ENCODE peak calls at places on chromosomes 11 and 22, in nine cellular contexts. F, M, P, Y, Z, Q, J, I and O are unnamed samples. For H3K4me1, the result is how much of the 10 kb centered on the place peaks cover.

GRCh38 chr11:111586305-111586915 is 15.8 kb upstream of the SIK2 start:
- DNase-seq in F (peak), M (no peak), P (no peak), Y (no peak), Z (peak), Q (no peak), J (peak), I (peak), O (no peak)

GRCh38 chr22:20018001-20018400 is 1.4 kb upstream of the ARVCF start:
- DNase-seq in F (no peak), M (no peak), P (no peak), Y (no peak), Z (no peak), Q (no peak), J (no peak), I (no peak), O (no peak)

GRCh38 chr11:44506375-44507016 is 59.0 kb upstream of the CD82 start:
- DNase-seq in F (no peak), M (no peak), P (no peak), Y (no peak), Z (no peak), Q (no peak), J (no peak), I (no peak), O (no peak)

GRCh38 chr22:19019029-19019678 is 83.1 kb upstream of the PRODH start:
- DNase-seq in F (no peak), M (no peak), P (no peak), Y (no peak), Z (no peak), Q (no peak), J (no peak), I (no peak), O (no peak)

GRCh38 chr22:22201925-22202343 is 42.7 kb upstream of the VPREB1 start:
- DNase-seq in F (no peak), M (no peak), P (no peak), Y (no peak), Z (peak), Q (no peak), J (no peak), I (no peak), O (no peak)

GRCh38 chr11:45827123-45827522 is 20.2 kb upstream of the CRY2 start:
- DNase-seq in F (no peak), M (no peak), P (no peak), Y (no peak), Z (no peak), Q (no peak), J (no peak), I (no peak), O (no peak)

GRCh38 chr22:16955678-16956210 is 52.3 kb downstream of the GAB4 start:
- DNase-seq in F (peak), M (no peak), P (no peak), Y (no peak), Z (no peak), Q (peak), J (no peak), I (no peak), O (no peak)

GRCh38 chr11:112289588-112290461 is 29.2 kb upstream of the PLET1 start:
- DNase-seq in F (peak), M (peak), P (peak), Y (peak), Z (peak), Q (peak), J (peak), I (peak), O (peak)

GRCh38 chr22:38867496-38868285 is 4.3 kb downstream of the CBX6 start:
- DNase-seq in F (no peak), M (peak), P (peak), Y (peak), Z (no peak), Q (no peak), J (no peak), I (no peak), O (no peak)

GRCh38 chr11:106062592-106062949 is 14.6 kb downstream of the KBTBD3 start:
- DNase-seq in F (no peak), M (no peak), P (no peak), Y (no peak), Z (no peak), Q (no peak), J (no peak), I (no peak), O (no peak)

GRCh38 chr22:25774575-25775026 is 32.6 kb downstream of the MYO18B start:
- DNase-seq in F (no peak), M (no peak), P (no peak), Y (no peak), Z (peak), Q (no peak), J (no peak), I (no peak), O (no peak)

GRCh38 chr22:29309332-29310064 is 3.0 kb downstream of the GAS2L1 start:
- DNase-seq in F (peak), M (peak), P (no peak), Y (peak), Z (no peak), Q (peak), J (peak), I (no peak), O (no peak)

GRCh38 chr11:62004473-62004872 is 37.0 kb upstream of the FTH1 start:
- DNase-seq in F (no peak), M (peak), P (no peak), Y (no peak), Z (no peak), Q (no peak), J (peak), I (no peak), O (peak)

GRCh38 chr11:62547691-62548281 is 1.2 kb upstream of the AHNAK start:
- DNase-seq in F (peak), M (peak), P (no peak), Y (peak), Z (no peak), Q (no peak), J (peak), I (peak), O (no peak)

GRCh38 chr22:50248192-50249084 is 2.6 kb downstream of the HDAC10 start:
- DNase-seq in F (no peak), M (no peak), P (no peak), Y (no peak), Z (no peak), Q (no peak), J (no peak), I (no peak), O (no peak)
- H3K4me1 ChIP-seq in F (half or more), M (half or more), P (under half), Y (under half), Z (half or more), Q (under half), J (under half), I (under half), O (under half)

GRCh38 chr11:1090600-1091331 is 16.1 kb downstream of the MUC2 start:
- DNase-seq in F (no peak), M (no peak), P (no peak), Y (no peak), Z (no peak), Q (no peak), J (no peak), I (no peak), O (no peak)

GRCh38 chr11:1089738-1090599 is 15.3 kb downstream of the MUC2 start:
- DNase-seq in F (no peak), M (no peak), P (no peak), Y (no peak), Z (no peak), Q (no peak), J (no peak), I (no peak), O (no peak)

GRCh38 chr11:1092919-1093318 is 18.2 kb downstream of the MUC2 start:
- DNase-seq in F (no peak), M (no peak), P (no peak), Y (no peak), Z (no peak), Q (no peak), J (no peak), I (no peak), O (no peak)

GRCh38 chr11:1092145-1092670 is 17.5 kb downstream of the MUC2 start:
- DNase-seq in F (no peak), M (no peak), P (no peak), Y (no peak), Z (no peak), Q (no peak), J (no peak), I (no peak), O (no peak)

GRCh38 chr11:1091332-1092083 is 16.8 kb downstream of the MUC2 start:
- DNase-seq in F (no peak), M (no peak), P (no peak), Y (no peak), Z (no peak), Q (no peak), J (no peak), I (no peak), O (no peak)
- TF ChIP-seq CTCF in F (no peak), M (no peak), P (no peak), Y (no peak), Z (no peak), Q (no peak), J (no peak), I (no peak), O (no peak)

GRCh38 chr11:126359431-126360048 is 4.1 kb downstream of the ST3GAL4 start:
- DNase-seq in F (peak), M (peak), P (peak), Y (peak), Z (no peak), Q (peak), J (no peak), I (peak), O (peak)
- H3K4me1 ChIP-seq in F (half or more), M (half or more), P (under half), Y (under half), Z (under half), Q (half or more), J (under half), I (under half), O (half or more)

GRCh38 chr22:42892571-42893316 is 35.7 kb upstream of the ARFGAP3 start:
- DNase-seq in F (no peak), M (no peak), P (no peak), Y (no peak), Z (no peak), Q (no peak), J (no peak), I (peak), O (no peak)

GRCh38 chr22:42891008-42891407 is 33.9 kb upstream of the ARFGAP3 start:
- DNase-seq in F (no peak), M (no peak), P (no peak), Y (no peak), Z (no peak), Q (no peak), J (no peak), I (no peak), O (no peak)

GRCh38 chr22:42893366-42894150 is 36.5 kb upstream of the ARFGAP3 start:
- DNase-seq in F (no peak), M (no peak), P (no peak), Y (no peak), Z (no peak), Q (no peak), J (no peak), I (no peak), O (no peak)

GRCh38 chr22:42892156-42892555 is 35.1 kb upstream of the ARFGAP3 start:
- DNase-seq in F (no peak), M (no peak), P (no peak), Y (no peak), Z (no peak), Q (no peak), J (no peak), I (no peak), O (no peak)

DNA sequence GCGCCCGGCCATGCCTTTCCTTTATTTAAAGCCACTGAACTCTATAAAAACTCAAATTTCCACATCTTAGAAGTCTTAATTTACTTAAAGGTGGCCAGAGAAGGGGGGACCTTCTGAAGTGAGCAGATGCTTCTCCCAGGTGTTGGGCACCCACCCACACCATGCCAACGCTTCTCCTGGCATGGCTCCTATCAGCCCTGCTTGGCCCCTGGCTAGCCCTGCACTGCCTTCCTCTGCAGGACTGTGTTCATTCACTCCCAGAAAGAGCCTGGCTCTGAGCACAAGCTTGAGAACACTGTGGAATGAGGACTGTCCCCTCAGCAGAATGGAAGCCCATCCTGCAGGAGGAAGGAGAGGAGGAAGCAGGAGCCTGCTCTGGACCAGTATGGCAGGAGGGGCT is 34.6 kb upstream of the ARFGAP3 start:
- DNase-seq in F (no peak), M (no peak), P (no peak), Y (no peak), Z (no peak), Q (no peak), J (no peak), I (no peak), O (no peak)
- TF ChIP-seq CTCF in F (no peak), M (no peak), P (no peak), Y (no peak), Z (no peak), Q (no peak), J (no peak), I (no peak), O (no peak)

GRCh38 chr11:130666781-130667251 is 218.4 kb downstream of the ADAMTS15 start:
- DNase-seq in F (no peak), M (no peak), P (no peak), Y (no peak), Z (no peak), Q (no peak), J (no peak), I (no peak), O (no peak)

GRCh38 chr11:130672911-130673310 is 224.5 kb downstream of the ADAMTS15 start:
- DNase-seq in F (no peak), M (no peak), P (no peak), Y (no peak), Z (no peak), Q (no peak), J (no peak), I (no peak), O (no peak)

GRCh38 chr11:130671801-130672700 is 223.6 kb downstream of the ADAMTS15 start:
- DNase-seq in F (peak), M (peak), P (no peak), Y (peak), Z (no peak), Q (no peak), J (no peak), I (no peak), O (peak)

GRCh38 chr11:130668751-130669150 is 220.3 kb downstream of the ADAMTS15 start:
- DNase-seq in F (no peak), M (no peak), P (no peak), Y (no peak), Z (no peak), Q (no peak), J (no peak), I (no peak), O (no peak)

DNA sequence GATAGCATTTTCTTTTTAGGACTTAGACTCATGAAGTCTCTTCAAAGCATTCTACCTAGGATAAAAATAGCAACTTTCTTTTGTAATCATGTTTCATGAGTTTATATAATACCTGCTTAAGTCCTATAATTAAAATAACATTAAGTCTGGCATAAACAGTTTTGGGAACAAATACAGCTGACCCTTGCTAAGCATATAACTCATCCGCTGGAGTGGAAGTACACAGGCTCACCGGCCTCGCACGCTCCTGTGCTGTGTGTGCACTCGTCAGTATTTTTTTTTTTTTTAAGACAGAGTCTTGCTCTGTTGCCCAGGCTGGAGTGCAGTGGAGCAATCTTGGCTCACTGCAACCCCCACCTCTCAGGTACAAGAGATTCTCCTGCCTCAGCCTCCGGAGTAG is 221.8 kb downstream of the ADAMTS15 start:
- DNase-seq in F (no peak), M (no peak), P (no peak), Y (no peak), Z (no peak), Q (no peak), J (no peak), I (no peak), O (no peak)
- H3K4me1 ChIP-seq in F (under half), M (under half), P (under half), Y (under half), Z (under half), Q (under half), J (under half), I (under half), O (under half)

DNA sequence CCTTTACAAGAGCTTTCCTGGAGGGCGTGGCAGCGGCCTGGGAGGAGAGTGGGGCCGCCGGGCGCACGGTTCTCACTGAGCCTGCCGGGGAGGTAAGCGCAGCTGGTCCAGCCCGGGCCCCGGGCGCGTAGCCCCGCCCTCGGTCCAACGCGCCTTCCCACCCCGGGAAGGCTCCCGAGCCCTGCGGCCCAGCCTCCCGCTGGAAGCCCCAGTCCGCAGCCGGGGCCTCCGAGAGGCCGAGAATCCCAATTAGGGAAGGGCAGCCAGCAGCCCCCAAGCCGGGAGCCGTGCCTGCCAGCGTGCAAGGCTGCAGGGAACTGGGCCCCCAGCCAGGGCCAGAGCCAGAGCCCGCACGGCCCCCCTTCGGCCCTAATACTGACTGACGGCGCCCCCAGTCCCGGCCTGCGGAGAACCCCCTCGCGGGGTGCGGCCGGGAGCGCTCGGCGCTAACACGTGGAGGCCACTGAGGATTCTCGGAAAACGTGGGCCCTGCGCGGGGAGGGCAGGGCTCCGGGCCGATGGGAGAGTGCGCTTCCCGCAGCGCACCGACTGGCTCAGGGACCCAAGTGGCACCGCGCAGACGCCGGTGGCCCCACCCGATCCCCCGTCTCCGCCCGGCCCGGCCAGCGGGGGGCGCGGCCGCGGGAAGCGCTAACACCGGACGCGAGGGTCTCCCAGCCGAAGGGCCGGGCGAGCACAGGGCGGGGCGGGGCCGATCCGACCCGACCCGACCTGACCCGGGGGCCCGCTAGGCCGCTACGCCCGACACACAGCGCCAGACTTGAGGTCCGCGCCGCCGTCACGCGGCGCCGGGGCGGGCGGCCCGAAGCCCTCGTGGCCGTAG is 5.7 kb downstream of the ZFTA start:
- DNase-seq in F (peak), M (peak), P (peak), Y (peak), Z (no peak), Q (peak), J (peak), I (no peak), O (no peak)
- TF ChIP-seq CTCF in F (no peak), M (no peak), P (peak), Y (peak), Z (no peak), Q (peak), J (no peak), I (no peak), O (peak)

GRCh38 chr11:121036981-121037380 is 13.1 kb downstream of the TBCEL start:
- DNase-seq in F (no peak), M (no peak), P (no peak), Y (no peak), Z (no peak), Q (no peak), J (no peak), I (no peak), O (no peak)
- H3K4me1 ChIP-seq in F (under half), M (under half), P (under half), Y (under half), Z (under half), Q (under half), J (under half), I (under half), O (under half)